ENCODE peak calls at places on chromosomes 1 and 21, in five cellular contexts. E is WTC11; R is epithelial cell of prostate; D is activated gamma-delta T cell treated with anti-CD3 and anti-CD28 coated beads, Interleukin-2, amount 50 U/mL, for 16 hours; I is GM03348. G is an unnamed sample.

GRCh38 chr21:35603471-35603870 is 456.9 kb downstream of the SETD4 start:
- DNase-seq in D (no peak), I (no peak), E (peak), R (no peak), G (no peak)

GRCh38 chr1:32338637-32339145 is 2.7 kb upstream of the MARCKSL1 start:
- DNase-seq in I (no peak), R (no peak), D (no peak), E (no peak), G (no peak)

GRCh38 chr1:235999259-235999925 is 65.5 kb downstream of the NID1 start:
- DNase-seq in E (no peak), R (peak), D (peak), I (peak), G (peak)

GRCh38 chr1:198153103-198153502 is 3.7 kb upstream of the NEK7 start:
- DNase-seq in E (no peak), I (peak), R (no peak), D (no peak), G (no peak)

GRCh38 chr1:156642265-156643185 is 608 bp downstream of the BCAN start:
- DNase-seq in E (no peak), R (no peak), I (no peak), D (no peak), G (no peak)

GRCh38 chr1:18724001-18724411 is 93.4 kb downstream of the PAX7 start:
- DNase-seq in I (no peak), E (no peak), R (no peak), D (no peak), G (no peak)

GRCh38 chr1:227793948-227794812 is 21.3 kb upstream of the PRSS38 start:
- DNase-seq in R (no peak), D (no peak), I (peak), E (peak), G (no peak)

GRCh38 chr1:245475961-245476522 is 321.3 kb downstream of the KIF26B start:
- DNase-seq in D (no peak), E (no peak), R (no peak), I (no peak), G (no peak)

GRCh38 chr1:155969377-155969791 is 9.0 kb downstream of the ARHGEF2 start:
- DNase-seq in D (no peak), I (no peak), E (no peak), R (no peak), G (no peak)

GRCh38 chr1:29136463-29136915 is 12.8 kb upstream of the TMEM200B start:
- DNase-seq in R (no peak), I (peak), E (no peak), D (no peak), G (no peak)

GRCh38 chr1:157852476-157852875 is 10.9 kb upstream of the CD5L start:
- DNase-seq in D (no peak), E (no peak), I (no peak), R (peak), G (no peak)

GRCh38 chr1:247104965-247105364 is 809 bp upstream of the ZNF669 start:
- DNase-seq in D (no peak), E (no peak), I (no peak), R (no peak), G (no peak)

GRCh38 chr1:112436384-112437156 is 40.6 kb downstream of the CTTNBP2NL start:
- DNase-seq in I (no peak), R (no peak), D (no peak), E (no peak), G (no peak)

GRCh38 chr1:15411593-15412487 is 2.2 kb downstream of the EFHD2 start:
- DNase-seq in E (no peak), D (peak), R (no peak), I (no peak), G (peak)

GRCh38 chr1:89539135-89539534 is 14.5 kb downstream of the LRRC8B start:
- DNase-seq in R (no peak), I (no peak), D (no peak), E (no peak), G (no peak)

GRCh38 chr1:65581120-65581519 is 160.7 kb downstream of the LEPR start:
- DNase-seq in D (no peak), E (peak), R (no peak), I (peak), G (no peak)

GRCh38 chr1:244662604-244663003 is 9.7 kb downstream of the DESI2 start:
- DNase-seq in I (no peak), E (no peak), D (no peak), R (no peak), G (no peak)

GRCh38 chr1:194372266-194372665 is 1185.9 kb upstream of the B3GALT2 start:
- DNase-seq in D (no peak), I (no peak), E (no peak), R (no peak), G (no peak)

GRCh38 chr21:26127918-26128317 is 42.7 kb downstream of the APP start:
- DNase-seq in I (peak), R (no peak), E (no peak), D (no peak), G (no peak)

GRCh38 chr1:215081566-215082531 is 688 bp upstream of the KCNK2 start:
- DNase-seq in I (no peak), D (no peak), E (peak), R (no peak), G (no peak)

GRCh38 chr1:184289825-184290550 is 96.8 kb upstream of the C1orf21 start:
- DNase-seq in E (no peak), R (peak), I (no peak), D (no peak), G (no peak)

GRCh38 chr1:31795801-31796621 is 19.8 kb downstream of the SPOCD1 start:
- DNase-seq in R (no peak), D (no peak), E (no peak), I (peak), G (no peak)

GRCh38 chr1:8473892-8474300 is 156.0 kb downstream of the SLC45A1 start:
- DNase-seq in R (no peak), I (no peak), E (no peak), D (no peak), G (no peak)

GRCh38 chr1:26358411-26359384 is 4.8 kb upstream of the CRYBG2 start:
- DNase-seq in I (no peak), E (no peak), D (peak), R (peak), G (peak)

GRCh38 chr1:3530086-3530930 is 75.8 kb downstream of the ARHGEF16 start:
- DNase-seq in D (no peak), I (peak), R (no peak), E (peak), G (no peak)

GRCh38 chr1:205458777-205459566 is 3.1 kb upstream of the BLACAT1 start:
- DNase-seq in I (peak), E (peak), D (no peak), R (no peak), G (peak)

GRCh38 chr1:194225781-194226180 is 1039.4 kb upstream of the B3GALT2 start:
- DNase-seq in D (no peak), E (no peak), I (no peak), R (no peak), G (no peak)